ENCODE peak calls at places on chromosomes 7 and 10, in eight cellular contexts. D, A, G, R, U, C, B and N are unnamed samples.

GRCh38 chr10:30059209-30060107 is at the start of gene JCAD:
- DNase-seq in D (no peak), A (peak), G (peak), R (no peak), U (no peak), C (peak), B (peak), N (no peak)

GRCh38 chr10:24552346-24553016 is 171.2 kb downstream of the ARHGAP21 start:
- DNase-seq in D (no peak), A (no peak), G (peak), R (peak), U (peak), C (peak), B (peak), N (no peak)

GRCh38 chr10:95352684-95353083 is 61.9 kb upstream of the PDLIM1 start:
- DNase-seq in D (no peak), A (no peak), G (no peak), R (no peak), U (no peak), C (no peak), B (no peak), N (no peak)

GRCh38 chr10:26960308-26960707 is 99.5 kb upstream of the ABI1 start:
- DNase-seq in D (no peak), A (no peak), G (no peak), R (no peak), U (no peak), C (no peak), B (no peak), N (no peak)

GRCh38 chr10:17742918-17743317 is 9.1 kb upstream of the TMEM236 start:
- DNase-seq in D (no peak), A (peak), G (peak), R (peak), U (peak), C (peak), B (peak), N (no peak)

GRCh38 chr7:123966936-123967335 is 41.9 kb downstream of the SPAM1 start:
- DNase-seq in D (no peak), A (no peak), G (no peak), R (no peak), U (no peak), C (no peak), B (peak), N (no peak)

GRCh38 chr7:102836206-102836938 is 76.4 kb upstream of the LRRC17 start:
- DNase-seq in D (peak), A (no peak), G (peak), R (no peak), U (peak), C (no peak), B (peak), N (peak)

GRCh38 chr10:122044045-122044661 is 55.2 kb downstream of the TACC2 start:
- DNase-seq in D (no peak), A (no peak), G (no peak), R (no peak), U (no peak), C (no peak), B (no peak), N (no peak)

GRCh38 chr7:49928787-49929186 is 155.3 kb downstream of the VWC2 start:
- DNase-seq in D (no peak), A (no peak), G (no peak), R (no peak), U (no peak), C (no peak), B (no peak), N (no peak)

GRCh38 chr7:85750454-85750949 is 563.6 kb upstream of the SEMA3D start:
- DNase-seq in D (peak), A (no peak), G (peak), R (peak), U (peak), C (peak), B (peak), N (no peak)

GRCh38 chr7:76065016-76065612 is 17.2 kb downstream of the MDH2 start:
- DNase-seq in D (no peak), A (no peak), G (no peak), R (no peak), U (no peak), C (no peak), B (no peak), N (no peak)

GRCh38 chr7:95922191-95922590 is 149.8 kb downstream of the DYNC1I1 start:
- DNase-seq in D (no peak), A (no peak), G (no peak), R (no peak), U (no peak), C (no peak), B (no peak), N (no peak)

GRCh38 chr10:32379950-32380547 is 33.1 kb upstream of the EPC1 start:
- DNase-seq in D (no peak), A (no peak), G (no peak), R (no peak), U (no peak), C (no peak), B (no peak), N (no peak)

GRCh38 chr10:27297848-27298524 is 57.4 kb upstream of the ACBD5 start:
- DNase-seq in D (no peak), A (no peak), G (no peak), R (no peak), U (no peak), C (no peak), B (no peak), N (no peak)

GRCh38 chr10:70197235-70197952 is 27.1 kb upstream of the SAR1A start:
- DNase-seq in D (no peak), A (no peak), G (no peak), R (no peak), U (no peak), C (no peak), B (no peak), N (no peak)

GRCh38 chr7:139181404-139181803 is 49.6 kb upstream of the UBN2 start:
- DNase-seq in D (no peak), A (no peak), G (no peak), R (no peak), U (no peak), C (no peak), B (no peak), N (no peak)

GRCh38 chr7:5419523-5420107 is 4.0 kb downstream of the TNRC18 start:
- DNase-seq in D (no peak), A (no peak), G (peak), R (no peak), U (no peak), C (peak), B (peak), N (no peak)

GRCh38 chr7:102304668-102305067 is 18.0 kb downstream of the SH2B2 start:
- DNase-seq in D (no peak), A (no peak), G (no peak), R (no peak), U (no peak), C (no peak), B (peak), N (no peak)

GRCh38 chr7:105011771-105012502 is 2.1 kb upstream of the KMT2E start:
- DNase-seq in D (no peak), A (peak), G (peak), R (no peak), U (no peak), C (no peak), B (no peak), N (no peak)

GRCh38 chr10:89810908-89811515 is 109.6 kb downstream of the KIF20B start:
- DNase-seq in D (no peak), A (no peak), G (no peak), R (no peak), U (no peak), C (no peak), B (no peak), N (no peak)

GRCh38 chr7:106369349-106369748 is 84.6 kb upstream of the NAMPT start:
- DNase-seq in D (no peak), A (no peak), G (peak), R (no peak), U (no peak), C (no peak), B (peak), N (peak)

GRCh38 chr10:125060486-125060850 is 99.9 kb downstream of the CTBP2 start:
- DNase-seq in D (no peak), A (no peak), G (no peak), R (no peak), U (no peak), C (no peak), B (peak), N (no peak)

GRCh38 chr10:7948601-7949000 is 105.9 kb upstream of the GATA3 start:
- DNase-seq in D (no peak), A (no peak), G (no peak), R (no peak), U (no peak), C (no peak), B (no peak), N (no peak)

GRCh38 chr7:131189488-131189887 is 138.2 kb upstream of the MKLN1 start:
- DNase-seq in D (no peak), A (no peak), G (no peak), R (no peak), U (no peak), C (no peak), B (no peak), N (no peak)